ENCODE peak calls at places on chromosomes 13 and 19, in eight cellular contexts. T is heart left ventricle; J is dorsolateral prefrontal cortex; O is A549; K is effector memory CD4-positive, alpha-beta T cell; N is colonic mucosa; Y is fibroblast of lung; C is astrocyte. Q is an unnamed sample.

GRCh38 chr13:37918116-37919100 is 48.8 kb upstream of the TRPC4 start:
- DNase-seq in T (no peak), C (no peak), Y (no peak), O (no peak), J (no peak), K (no peak), N (no peak), Q (no peak)

GRCh38 chr13:113724780-113725315 is 34.2 kb upstream of the TMEM255B start:
- DNase-seq in N (peak; percentile 82), O (peak; percentile 74), K (peak; percentile 86), T (peak; percentile 92), J (peak; percentile 80), Y (peak; percentile 66), C (peak; percentile 52), Q (peak; percentile 44)

GRCh38 chr13:23801141-23801540 is 88.1 kb downstream of the MIPEP start:
- DNase-seq in Y (no peak), C (no peak), N (no peak), J (no peak), T (no peak), K (no peak), O (no peak), Q (no peak)

GRCh38 chr19:14517446-14517839 is 754 bp downstream of the DNAJB1 start:
- DNase-seq in O (no peak), C (no peak), J (no peak), N (no peak), Y (no peak), K (no peak), T (no peak), Q (no peak)

GRCh38 chr13:28429685-28430290 is 65.1 kb downstream of the FLT1 start:
- DNase-seq in C (no peak), J (no peak), O (no peak), Y (no peak), T (no peak), N (no peak), K (no peak), Q (no peak)

GRCh38 chr19:13684021-13684420 is 80.3 kb upstream of the MRI1 start:
- DNase-seq in T (no peak), C (no peak), O (no peak), Y (no peak), J (no peak), N (no peak), K (no peak), Q (no peak)

GRCh38 chr13:44765076-44765475 is 188.9 kb upstream of the TSC22D1 start:
- DNase-seq in C (peak; percentile 16), J (no peak), O (no peak), K (no peak), T (no peak), Y (no peak), N (peak; percentile 54), Q (no peak)

GRCh38 chr19:14305706-14306105 is 75.5 kb upstream of the ADGRE5 start:
- DNase-seq in C (no peak), J (no peak), N (no peak), T (no peak), Y (no peak), K (no peak), O (no peak), Q (no peak)

GRCh38 chr19:51607920-51608562 is 22.2 kb downstream of the SIGLEC5 start:
- DNase-seq in N (peak; percentile 85), O (peak; percentile 72), T (peak; percentile 89), Y (peak; percentile 39), J (peak; percentile 45), C (peak; percentile 24), K (no peak), Q (no peak)

GRCh38 chr13:24365191-24365590 is 55.8 kb downstream of the C1QTNF9 start:
- DNase-seq in J (no peak), N (no peak), T (no peak), O (no peak), Y (no peak), C (no peak), K (no peak), Q (no peak)

GRCh38 chr13:101473458-101473857 is 21.0 kb downstream of the ITGBL1 start:
- DNase-seq in O (no peak), Y (peak; percentile 89), C (peak; percentile 84), J (no peak), K (no peak), T (no peak), N (no peak), Q (no peak)

GRCh38 chr19:16078311-16078758 is 2.0 kb downstream of the TPM4 start:
- DNase-seq in Y (peak; percentile 69), J (no peak), T (no peak), N (no peak), C (peak; percentile 59), K (no peak), O (peak; percentile 56), Q (no peak)

GRCh38 chr19:3369337-3370213 is 3.2 kb downstream of the NFIC start:
- DNase-seq in Y (peak; percentile 60), N (peak; percentile 47), J (no peak), K (no peak), T (peak; percentile 84), C (no peak), O (no peak), Q (peak; percentile 36)

GRCh38 chr13:62205273-62205672 is 789.6 kb upstream of the PCDH20 start:
- DNase-seq in J (no peak), N (no peak), Y (no peak), C (no peak), K (no peak), T (no peak), O (no peak), Q (no peak)

GRCh38 chr13:79282976-79283375 is 123.1 kb downstream of the RBM26 start:
- DNase-seq in N (no peak), Y (no peak), T (no peak), K (no peak), J (no peak), C (no peak), O (peak; percentile 22), Q (no peak)

GRCh38 chr19:44284968-44285367 is 19.9 kb downstream of the ZNF235 start:
- DNase-seq in K (no peak), J (no peak), O (no peak), Y (no peak), T (no peak), C (no peak), N (no peak), Q (no peak)

GRCh38 chr19:35977446-35978222 is 17.4 kb upstream of the SDHAF1 start:
- DNase-seq in C (no peak), N (no peak), Y (no peak), T (no peak), O (peak; percentile 76), J (no peak), K (no peak), Q (no peak)

GRCh38 chr13:79549355-79550106 is 68.6 kb downstream of the NDFIP2 start:
- DNase-seq in K (no peak), N (no peak), C (peak; percentile 57), J (no peak), T (no peak), Y (peak; percentile 69), O (no peak), Q (no peak)

GRCh38 chr13:46315491-46316075 is 71.5 kb downstream of the RUBCNL start:
- DNase-seq in O (no peak), N (no peak), K (no peak), T (no peak), Y (no peak), J (no peak), C (no peak), Q (no peak)
- H3K27ac ChIP-seq in O (no peak overlapping the region), N (no peak overlapping the region), K (no peak overlapping the region), T (no peak overlapping the region), Y (no peak overlapping the region), J (no peak overlapping the region), C (no peak overlapping the region), Q (no peak overlapping the region)

GRCh38 chr13:33174980-33175379 is 110.6 kb downstream of the STARD13 start:
- DNase-seq in K (no peak), O (no peak), N (no peak), J (no peak), Y (peak; percentile 45), C (peak; percentile 49), T (no peak), Q (no peak)
- H3K27ac ChIP-seq in K (no peak overlapping the region), O (no peak overlapping the region), N (no peak overlapping the region), J (peak overlapping the region; percentile 39), Y (peak overlapping the region; percentile 32), C (no peak overlapping the region), T (no peak overlapping the region), Q (no peak overlapping the region)

GRCh38 chr19:8001995-8002849 is 3.2 kb downstream of the ELAVL1 start:
- DNase-seq in Y (peak; percentile 63), N (peak; percentile 83), K (peak; percentile 54), O (peak; percentile 71), C (peak; percentile 36), J (peak; percentile 80), T (peak; percentile 91), Q (peak; percentile 44)

GRCh38 chr19:8004723-8005513 is 523 bp downstream of the ELAVL1 start:
- DNase-seq in K (peak; percentile 6), O (no peak), C (no peak), N (no peak), Y (peak; percentile 23), T (no peak), J (no peak), Q (no peak)

GRCh38 chr19:8001651-8001994 is 3.8 kb downstream of the ELAVL1 start:
- DNase-seq in N (no peak), O (no peak), T (no peak), K (no peak), C (no peak), Y (no peak), J (no peak), Q (no peak)

GRCh38 chr19:8004001-8004400 is 1.4 kb downstream of the ELAVL1 start:
- DNase-seq in O (no peak), C (no peak), Y (no peak), K (no peak), T (no peak), J (no peak), N (no peak), Q (no peak)

DNA sequence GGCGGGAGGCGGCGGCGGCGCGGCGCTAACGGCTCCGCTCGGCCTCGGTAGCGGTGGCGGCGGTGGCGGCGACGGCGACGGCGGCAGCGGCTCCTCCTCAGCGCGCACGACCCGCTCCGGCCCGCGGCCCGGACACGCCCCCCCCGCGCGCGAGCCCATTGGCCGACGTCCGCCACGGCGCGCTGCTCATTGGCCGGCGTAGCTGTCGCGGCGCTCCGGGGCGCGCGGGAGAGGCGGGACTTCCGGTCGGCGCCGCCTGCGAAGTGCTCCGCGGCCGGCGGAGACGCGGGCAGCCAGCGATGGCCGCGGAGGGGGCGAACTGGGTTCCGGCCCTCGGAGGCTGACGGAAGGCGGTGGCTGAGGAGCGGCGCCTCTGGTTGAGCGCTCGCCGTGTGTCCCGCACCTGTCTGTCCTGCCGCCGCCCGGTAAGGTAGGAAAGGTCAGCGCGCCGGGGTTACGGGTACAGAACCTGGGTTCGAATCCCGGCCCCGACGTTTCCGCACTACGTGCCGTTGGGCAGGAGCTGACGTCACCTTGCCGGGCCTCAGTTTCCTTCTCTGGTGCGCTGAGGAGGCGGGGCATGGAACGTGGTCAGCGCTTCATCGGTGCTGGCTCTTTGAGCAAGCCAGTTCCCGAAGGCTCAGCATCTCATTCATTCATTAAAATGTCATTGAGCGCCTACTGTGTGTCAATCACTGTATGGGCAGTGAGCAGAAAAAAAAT is at the start of gene ELAVL1:
- DNase-seq in K (peak; percentile 81), N (peak; percentile 87), C (peak; percentile 73), Y (peak; percentile 85), O (peak; percentile 88), J (peak; percentile 77), T (peak; percentile 96), Q (peak; percentile 84)
- H3K27ac ChIP-seq in K (peak within 1 kb of the TSS; percentile 77), N (peak within 1 kb of the TSS; percentile 49), C (peak within 1 kb of the TSS; percentile 81), Y (peak within 1 kb of the TSS; percentile 89), O (peak within 1 kb of the TSS; percentile 99), J (peak within 1 kb of the TSS; percentile 76), T (peak within 1 kb of the TSS; percentile 88), Q (peak within 1 kb of the TSS; percentile 76)

DNA sequence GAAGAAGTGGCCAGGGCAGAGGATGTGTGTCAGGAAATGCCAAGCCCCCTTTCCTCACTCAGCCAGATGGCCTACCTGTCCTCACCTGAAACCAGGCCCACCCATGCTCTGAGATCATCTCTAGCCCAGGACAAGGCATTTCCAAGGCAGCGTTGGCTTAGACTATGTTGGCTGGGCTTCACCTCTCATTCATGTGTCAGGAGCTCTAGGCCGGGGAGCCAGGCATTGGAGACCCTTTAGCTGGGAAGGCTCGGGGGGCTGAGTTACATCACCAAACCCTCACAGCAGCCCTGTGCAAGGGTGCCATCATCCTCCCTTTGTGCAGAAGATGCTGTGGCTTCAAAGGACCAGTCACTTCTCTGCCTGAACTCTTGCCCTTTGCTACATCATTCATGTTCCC is 40.0 kb downstream of the COL4A2 start:
- DNase-seq in Y (no peak), J (no peak), T (no peak), C (no peak), K (no peak), N (no peak), O (no peak), Q (no peak)
- H3K27ac ChIP-seq in Y (no peak overlapping the region), J (no peak overlapping the region), T (peak overlapping the region; percentile 39), C (peak overlapping the region; percentile 92), K (no peak overlapping the region), N (peak overlapping the region; percentile 33), O (peak overlapping the region; percentile 83), Q (no peak overlapping the region)

Q was measured in caudate nucleus.